ENCODE peak calls at places on chromosomes 13 and 19, in nine cellular contexts. One of them, this sample, is unnamed.

GRCh38 chr19:54420068-54420382 is 4.8 kb downstream of the TTYH1 start:
- DNase-seq in epithelial cell of esophagus: no peak
- DNase-seq in GM12865: no peak
- DNase-seq in heart right ventricle: no peak
- DNase-seq in AG10803: no peak
- DNase-seq in HL-60: no peak
- DNase-seq in esophagus muscularis mucosa: no peak
- DNase-seq in ovary: peak; percentile 55
- DNase-seq in fibroblast of lung: no peak
- DNase-seq in this sample: no peak

GRCh38 chr13:27636624-27637288 is 15.1 kb downstream of the POLR1D start:
- DNase-seq in epithelial cell of esophagus: no peak
- DNase-seq in GM12865: no peak
- DNase-seq in heart right ventricle: no peak
- DNase-seq in AG10803: no peak
- DNase-seq in HL-60: no peak
- DNase-seq in esophagus muscularis mucosa: no peak
- DNase-seq in ovary: no peak
- DNase-seq in fibroblast of lung: peak; percentile 67
- DNase-seq in this sample: no peak

GRCh38 chr13:99027260-99027659 is 49.4 kb upstream of the DOCK9 start:
- DNase-seq in epithelial cell of esophagus: no peak
- DNase-seq in GM12865: no peak
- DNase-seq in heart right ventricle: no peak
- DNase-seq in AG10803: no peak
- DNase-seq in HL-60: no peak
- DNase-seq in esophagus muscularis mucosa: peak; percentile 19
- DNase-seq in ovary: no peak
- DNase-seq in fibroblast of lung: peak; percentile 87
- DNase-seq in this sample: no peak

GRCh38 chr19:3319643-3320353 is 46.6 kb upstream of the NFIC start:
- DNase-seq in epithelial cell of esophagus: no peak
- DNase-seq in GM12865: no peak
- DNase-seq in heart right ventricle: no peak
- DNase-seq in AG10803: peak; percentile 41
- DNase-seq in HL-60: no peak
- DNase-seq in esophagus muscularis mucosa: no peak
- DNase-seq in ovary: no peak
- DNase-seq in fibroblast of lung: peak; percentile 87
- DNase-seq in this sample: no peak

GRCh38 chr13:41751277-41751676 is 209.6 kb downstream of the VWA8 start:
- DNase-seq in epithelial cell of esophagus: no peak
- DNase-seq in GM12865: no peak
- DNase-seq in heart right ventricle: peak; percentile 35
- DNase-seq in AG10803: peak; percentile 40
- DNase-seq in HL-60: no peak
- DNase-seq in esophagus muscularis mucosa: no peak
- DNase-seq in ovary: peak; percentile 57
- DNase-seq in fibroblast of lung: peak; percentile 74
- DNase-seq in this sample: no peak

GRCh38 chr19:7982103-7982502 is 23.3 kb downstream of the ELAVL1 start:
- DNase-seq in epithelial cell of esophagus: no peak
- DNase-seq in GM12865: no peak
- DNase-seq in heart right ventricle: no peak
- DNase-seq in AG10803: no peak
- DNase-seq in HL-60: no peak
- DNase-seq in esophagus muscularis mucosa: no peak
- DNase-seq in ovary: no peak
- DNase-seq in fibroblast of lung: no peak
- DNase-seq in this sample: no peak

GRCh38 chr13:79392882-79393563 is 13.0 kb downstream of the RBM26 start:
- DNase-seq in epithelial cell of esophagus: peak; percentile 83
- DNase-seq in GM12865: peak; percentile 66
- DNase-seq in heart right ventricle: no peak
- DNase-seq in AG10803: peak; percentile 39
- DNase-seq in HL-60: no peak
- DNase-seq in esophagus muscularis mucosa: no peak
- DNase-seq in ovary: no peak
- DNase-seq in fibroblast of lung: peak; percentile 92
- DNase-seq in this sample: peak; percentile 86

GRCh38 chr13:46207828-46208227 is 3.9 kb upstream of the LRRC63 start:
- DNase-seq in epithelial cell of esophagus: no peak
- DNase-seq in GM12865: no peak
- DNase-seq in heart right ventricle: no peak
- DNase-seq in AG10803: no peak
- DNase-seq in HL-60: no peak
- DNase-seq in esophagus muscularis mucosa: no peak
- DNase-seq in ovary: no peak
- DNase-seq in fibroblast of lung: no peak
- DNase-seq in this sample: no peak

GRCh38 chr13:37029617-37030016 is 29.0 kb downstream of the EXOSC8 start:
- DNase-seq in epithelial cell of esophagus: no peak
- DNase-seq in GM12865: no peak
- DNase-seq in heart right ventricle: no peak
- DNase-seq in AG10803: peak; percentile 27
- DNase-seq in HL-60: no peak
- DNase-seq in esophagus muscularis mucosa: no peak
- DNase-seq in ovary: no peak
- DNase-seq in fibroblast of lung: peak; percentile 49
- DNase-seq in this sample: no peak

GRCh38 chr13:76638882-76639281 is 247.3 kb downstream of the KCTD12 start:
- DNase-seq in epithelial cell of esophagus: peak; percentile 20
- DNase-seq in GM12865: no peak
- DNase-seq in heart right ventricle: no peak
- DNase-seq in AG10803: peak; percentile 5
- DNase-seq in HL-60: no peak
- DNase-seq in esophagus muscularis mucosa: no peak
- DNase-seq in ovary: no peak
- DNase-seq in fibroblast of lung: peak; percentile 20
- DNase-seq in this sample: no peak

GRCh38 chr13:98253526-98253925 is 76.5 kb upstream of the RNF113B start:
- DNase-seq in epithelial cell of esophagus: no peak
- DNase-seq in GM12865: no peak
- DNase-seq in heart right ventricle: no peak
- DNase-seq in AG10803: peak; percentile 71
- DNase-seq in HL-60: no peak
- DNase-seq in esophagus muscularis mucosa: no peak
- DNase-seq in ovary: no peak
- DNase-seq in fibroblast of lung: no peak
- DNase-seq in this sample: no peak

GRCh38 chr19:36686365-36687213 is 823 bp upstream of the ZNF567 start:
- DNase-seq in epithelial cell of esophagus: peak; percentile 23
- DNase-seq in GM12865: no peak
- DNase-seq in heart right ventricle: peak; percentile 25
- DNase-seq in AG10803: no peak
- DNase-seq in HL-60: no peak
- DNase-seq in esophagus muscularis mucosa: no peak
- DNase-seq in ovary: peak; percentile 44
- DNase-seq in fibroblast of lung: no peak
- DNase-seq in this sample: peak; percentile 6

DNA sequence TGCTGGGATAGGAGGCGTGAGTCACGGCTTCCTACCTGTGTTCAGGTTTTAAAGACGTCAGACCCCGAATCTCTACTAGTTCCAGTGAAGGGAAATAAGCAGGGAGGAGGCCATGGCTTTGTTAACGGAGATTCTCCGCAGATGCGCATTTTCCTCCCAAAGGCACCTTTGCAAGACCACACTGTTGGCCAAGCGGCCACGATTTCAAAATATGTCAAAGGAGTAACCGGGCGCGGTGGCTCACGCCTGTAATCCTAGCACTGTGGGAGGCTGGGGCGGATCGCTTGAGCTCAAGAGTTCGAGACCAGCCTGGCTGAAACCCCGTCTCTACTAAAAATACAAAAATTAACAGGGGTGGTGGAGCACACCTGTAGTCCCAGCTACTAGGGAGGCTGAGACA is 21.9 kb downstream of the ZNF763 start:
- DNase-seq in epithelial cell of esophagus: no peak
- DNase-seq in GM12865: no peak
- DNase-seq in heart right ventricle: no peak
- DNase-seq in AG10803: no peak
- DNase-seq in HL-60: no peak
- DNase-seq in esophagus muscularis mucosa: no peak
- DNase-seq in ovary: no peak
- DNase-seq in fibroblast of lung: no peak
- DNase-seq in this sample: no peak
- H3K4me3 ChIP-seq in epithelial cell of esophagus: no peak overlapping the region
- H3K4me3 ChIP-seq in GM12865: no peak overlapping the region
- H3K4me3 ChIP-seq in heart right ventricle: no peak overlapping the region
- H3K4me3 ChIP-seq in AG10803: no peak overlapping the region
- H3K4me3 ChIP-seq in HL-60: no peak overlapping the region
- H3K4me3 ChIP-seq in esophagus muscularis mucosa: no peak overlapping the region
- H3K4me3 ChIP-seq in ovary: no peak overlapping the region
- H3K4me3 ChIP-seq in fibroblast of lung: no peak overlapping the region
- H3K4me3 ChIP-seq in this sample: no peak overlapping the region

DNA sequence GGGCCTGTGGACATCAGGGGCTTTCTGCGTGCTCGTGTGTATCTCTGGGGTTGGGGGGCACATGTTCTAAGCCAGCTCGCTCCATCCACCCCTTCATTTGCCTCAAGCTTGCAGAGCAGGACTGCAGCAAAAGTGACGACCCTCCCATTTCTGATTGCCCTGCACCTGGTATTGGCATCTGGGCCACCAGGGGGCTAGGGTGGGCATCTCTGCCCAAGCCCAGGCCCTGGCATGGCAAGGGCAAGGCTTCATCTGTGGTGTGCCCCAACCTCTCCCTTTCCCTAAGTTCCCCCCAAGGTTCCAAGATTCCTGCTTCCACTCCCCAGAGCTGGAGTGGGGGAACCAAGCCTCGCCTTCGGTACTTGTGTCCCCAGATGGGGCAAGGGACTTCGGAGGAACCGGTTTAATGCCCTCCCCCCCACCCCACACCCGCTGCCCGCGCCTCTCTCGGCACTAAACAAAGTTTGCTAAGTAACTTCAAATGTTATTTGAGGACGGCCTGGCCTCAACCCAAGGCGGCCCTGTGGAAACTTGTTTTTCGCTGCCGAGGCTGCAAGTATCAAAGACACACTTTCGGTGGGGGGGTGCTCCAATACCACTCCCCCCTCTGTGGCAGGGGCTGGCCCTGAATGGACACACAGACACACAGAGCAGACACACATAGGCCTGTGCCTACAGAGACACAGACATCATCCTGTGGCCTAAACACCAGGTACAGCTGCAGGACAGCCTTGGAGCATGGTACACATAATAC is 12.2 kb downstream of the NFIX start:
- DNase-seq in epithelial cell of esophagus: peak; percentile 58
- DNase-seq in GM12865: no peak
- DNase-seq in heart right ventricle: peak; percentile 65
- DNase-seq in AG10803: peak; percentile 69
- DNase-seq in HL-60: no peak
- DNase-seq in esophagus muscularis mucosa: peak; percentile 96
- DNase-seq in ovary: peak; percentile 84
- DNase-seq in fibroblast of lung: no peak
- DNase-seq in this sample: peak; percentile 50
- H3K4me3 ChIP-seq in epithelial cell of esophagus: no peak overlapping the region
- H3K4me3 ChIP-seq in GM12865: no peak overlapping the region
- H3K4me3 ChIP-seq in heart right ventricle: no peak overlapping the region
- H3K4me3 ChIP-seq in AG10803: peak overlapping the region; percentile 20
- H3K4me3 ChIP-seq in HL-60: no peak overlapping the region
- H3K4me3 ChIP-seq in esophagus muscularis mucosa: peak overlapping the region; percentile 37
- H3K4me3 ChIP-seq in ovary: peak overlapping the region; percentile 10
- H3K4me3 ChIP-seq in fibroblast of lung: no peak overlapping the region
- H3K4me3 ChIP-seq in this sample: no peak overlapping the region

GRCh38 chr19:40608957-40609356 is 7.8 kb downstream of the LTBP4 start:
- DNase-seq in epithelial cell of esophagus: no peak
- DNase-seq in GM12865: no peak
- DNase-seq in heart right ventricle: no peak
- DNase-seq in AG10803: no peak
- DNase-seq in HL-60: no peak
- DNase-seq in esophagus muscularis mucosa: no peak
- DNase-seq in ovary: no peak
- DNase-seq in fibroblast of lung: no peak
- DNase-seq in this sample: no peak
- H3K4me3 ChIP-seq in epithelial cell of esophagus: no peak overlapping the region
- H3K4me3 ChIP-seq in GM12865: peak overlapping the region; percentile 72
- H3K4me3 ChIP-seq in heart right ventricle: no peak overlapping the region
- H3K4me3 ChIP-seq in AG10803: no peak overlapping the region
- H3K4me3 ChIP-seq in HL-60: no peak overlapping the region
- H3K4me3 ChIP-seq in esophagus muscularis mucosa: no peak overlapping the region
- H3K4me3 ChIP-seq in ovary: no peak overlapping the region
- H3K4me3 ChIP-seq in fibroblast of lung: no peak overlapping the region
- H3K4me3 ChIP-seq in this sample: peak overlapping the region; percentile 51

GRCh38 chr19:19226204-19226603 is 14.4 kb downstream of the NCAN start:
- DNase-seq in epithelial cell of esophagus: no peak
- DNase-seq in GM12865: no peak
- DNase-seq in heart right ventricle: no peak
- DNase-seq in AG10803: no peak
- DNase-seq in HL-60: no peak
- DNase-seq in esophagus muscularis mucosa: no peak
- DNase-seq in ovary: no peak
- DNase-seq in fibroblast of lung: no peak
- DNase-seq in this sample: no peak

GRCh38 chr19:19223060-19223459 is 11.3 kb downstream of the NCAN start:
- DNase-seq in epithelial cell of esophagus: no peak
- DNase-seq in GM12865: no peak
- DNase-seq in heart right ventricle: no peak
- DNase-seq in AG10803: no peak
- DNase-seq in HL-60: no peak
- DNase-seq in esophagus muscularis mucosa: no peak
- DNase-seq in ovary: no peak
- DNase-seq in fibroblast of lung: no peak
- DNase-seq in this sample: no peak

GRCh38 chr19:19224852-19225494 is 13.2 kb downstream of the NCAN start:
- DNase-seq in epithelial cell of esophagus: peak; percentile 66
- DNase-seq in GM12865: peak; percentile 78
- DNase-seq in heart right ventricle: peak; percentile 26
- DNase-seq in AG10803: peak; percentile 47
- DNase-seq in HL-60: peak; percentile 70
- DNase-seq in esophagus muscularis mucosa: no peak
- DNase-seq in ovary: peak; percentile 69
- DNase-seq in fibroblast of lung: no peak
- DNase-seq in this sample: peak; percentile 45

GRCh38 chr19:19223636-19224035 is 11.9 kb downstream of the NCAN start:
- DNase-seq in epithelial cell of esophagus: no peak
- DNase-seq in GM12865: no peak
- DNase-seq in heart right ventricle: no peak
- DNase-seq in AG10803: no peak
- DNase-seq in HL-60: no peak
- DNase-seq in esophagus muscularis mucosa: no peak
- DNase-seq in ovary: no peak
- DNase-seq in fibroblast of lung: no peak
- DNase-seq in this sample: no peak

DNA sequence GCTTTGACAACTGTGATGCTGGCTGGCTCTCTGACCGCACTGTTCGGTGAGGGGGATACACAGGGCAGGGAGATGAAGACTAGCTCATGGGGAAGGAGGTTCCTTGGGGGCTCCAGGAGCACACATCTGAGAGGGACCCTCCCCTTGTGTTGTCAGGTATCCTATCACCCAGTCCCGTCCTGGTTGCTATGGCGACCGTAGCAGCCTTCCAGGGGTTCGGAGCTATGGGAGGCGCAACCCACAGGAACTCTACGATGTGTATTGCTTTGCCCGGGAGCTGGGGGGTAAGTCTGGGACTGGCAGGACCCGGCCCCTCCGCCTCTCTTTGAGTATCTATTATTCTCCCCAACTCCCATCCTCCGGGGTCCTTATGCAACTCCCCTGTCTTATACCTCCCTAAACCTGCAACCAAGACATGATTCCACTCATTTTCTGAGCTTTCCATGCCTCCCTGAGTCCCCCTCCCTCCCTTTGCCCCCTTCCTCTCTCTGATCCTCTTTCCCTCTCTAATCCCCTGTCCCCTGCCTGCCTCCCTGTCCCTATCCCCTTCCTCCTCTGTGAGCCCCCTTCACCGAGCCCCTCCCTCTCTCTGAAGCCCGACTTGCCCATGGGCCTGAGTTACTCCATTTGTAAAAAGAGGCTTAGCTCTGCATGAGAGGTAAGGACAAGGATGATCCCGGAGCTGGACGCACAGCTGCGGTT is 12.5 kb downstream of the NCAN start:
- DNase-seq in epithelial cell of esophagus: no peak
- DNase-seq in GM12865: no peak
- DNase-seq in heart right ventricle: no peak
- DNase-seq in AG10803: no peak
- DNase-seq in HL-60: no peak
- DNase-seq in esophagus muscularis mucosa: no peak
- DNase-seq in ovary: no peak
- DNase-seq in fibroblast of lung: no peak
- DNase-seq in this sample: no peak
- H3K4me3 ChIP-seq in epithelial cell of esophagus: no peak overlapping the region
- H3K4me3 ChIP-seq in GM12865: no peak overlapping the region
- H3K4me3 ChIP-seq in heart right ventricle: no peak overlapping the region
- H3K4me3 ChIP-seq in AG10803: no peak overlapping the region
- H3K4me3 ChIP-seq in HL-60: peak overlapping the region; percentile 26
- H3K4me3 ChIP-seq in esophagus muscularis mucosa: peak overlapping the region; percentile 56
- H3K4me3 ChIP-seq in ovary: no peak overlapping the region
- H3K4me3 ChIP-seq in fibroblast of lung: no peak overlapping the region
- H3K4me3 ChIP-seq in this sample: no peak overlapping the region

This sample was measured in bronchial epithelial cell.